ENCODE peak calls at places on chromosomes 7 and 10, in four cellular contexts. C, I, J and Q are unnamed samples.
A peak's percentile ranks its signal among the peaks of the same experiment; 100 is the strongest.

GRCh38 chr10:126919426-126919825 is 14.2 kb downstream of the DOCK1 start:
- DNase-seq in C (no peak), J (no peak), I (peak; percentile 26), Q (no peak)

GRCh38 chr7:128003179-128003578 is 28.1 kb downstream of the LRRC4 start:
- DNase-seq in J (no peak), I (no peak), C (no peak), Q (no peak)

GRCh38 chr10:110530131-110530831 is 32.6 kb downstream of the DUSP5 start:
- DNase-seq in C (no peak), I (peak; percentile 73), J (no peak), Q (no peak)

GRCh38 chr7:75776295-75776971 is 4.4 kb upstream of the CCL26 start:
- DNase-seq in J (peak; percentile 89), I (no peak), C (no peak), Q (no peak)

GRCh38 chr7:94700926-94701554 is 45.1 kb upstream of the SGCE start:
- DNase-seq in C (no peak), J (peak; percentile 19), I (no peak), Q (no peak)

GRCh38 chr10:71835671-71836593 is 15.1 kb downstream of the PSAP start:
- DNase-seq in J (peak; percentile 70), C (peak; percentile 81), I (peak; percentile 34), Q (no peak)

GRCh38 chr10:132588301-132589013 is 50.9 kb downstream of the INPP5A start:
- DNase-seq in J (no peak), C (no peak), I (no peak), Q (no peak)

GRCh38 chr10:12947741-12948140 is 53.8 kb downstream of the CCDC3 start:
- DNase-seq in J (no peak), I (no peak), C (no peak), Q (no peak)

GRCh38 chr7:726084-726853 is at the start of gene DNAAF5:
- DNase-seq in J (peak; percentile 81), I (peak; percentile 93), C (peak; percentile 86), Q (peak; percentile 64)

GRCh38 chr7:132526111-132526741 is 50.0 kb downstream of the PLXNA4 start:
- DNase-seq in C (no peak), J (no peak), I (no peak), Q (no peak)

GRCh38 chr10:129157185-129157584 is 309.9 kb upstream of the MGMT start:
- DNase-seq in C (no peak), J (no peak), I (no peak), Q (no peak)

GRCh38 chr10:29862926-29863614 is 196.3 kb downstream of the JCAD start:
- DNase-seq in I (no peak), C (no peak), J (peak; percentile 80), Q (no peak)

GRCh38 chr10:88116491-88116890 is 253.1 kb downstream of the PTEN start:
- DNase-seq in J (peak; percentile 59), I (no peak), C (no peak), Q (no peak)

GRCh38 chr7:105830405-105831218 is 45.8 kb downstream of the ATXN7L1 start:
- DNase-seq in I (no peak), C (no peak), J (peak; percentile 98), Q (no peak)

GRCh38 chr7:150941351-150941982 is 36.7 kb downstream of the KCNH2 start:
- DNase-seq in I (no peak), J (no peak), C (no peak), Q (no peak)

GRCh38 chr10:22821501-22821900 is 106.4 kb upstream of the ARMC3 start:
- DNase-seq in J (peak; percentile 86), I (no peak), C (no peak), Q (no peak)

GRCh38 chr10:43648392-43649148 is at the start of gene ZNF32:
- DNase-seq in C (peak; percentile 85), I (peak; percentile 96), J (peak; percentile 83), Q (peak; percentile 64)

GRCh38 chr7:20172736-20173334 is 44.3 kb downstream of the MACC1 start:
- DNase-seq in C (peak; percentile 35), I (peak; percentile 81), J (peak; percentile 40), Q (peak; percentile 85)

GRCh38 chr7:128739990-128740682 is 977 bp downstream of the CALU start:
- DNase-seq in I (no peak), C (no peak), J (no peak), Q (no peak)

GRCh38 chr10:14665304-14665703 is 109.4 kb downstream of the FAM107B start:
- DNase-seq in J (no peak), I (no peak), C (no peak), Q (no peak)

GRCh38 chr10:7902413-7902812 is 84.1 kb downstream of the TAF3 start:
- DNase-seq in C (no peak), J (no peak), I (no peak), Q (no peak)

GRCh38 chr10:25641576-25641975 is 292.5 kb upstream of the MYO3A start:
- DNase-seq in J (no peak), I (no peak), C (no peak), Q (no peak)

GRCh38 chr7:152931583-152931982 is 172.0 kb downstream of the ACTR3B start:
- DNase-seq in J (no peak), C (no peak), I (no peak), Q (no peak)

GRCh38 chr7:92644406-92645113 is 54.4 kb upstream of the FAM133B start:
- DNase-seq in I (no peak), J (peak; percentile 37), C (no peak), Q (no peak)

GRCh38 chr10:75530337-75530736 is 98.9 kb downstream of the LRMDA start:
- DNase-seq in C (no peak), J (no peak), I (no peak), Q (no peak)

GRCh38 chr10:36765777-36766176 is 359.6 kb upstream of the ANKRD30A start:
- DNase-seq in C (no peak), I (no peak), J (peak; percentile 53), Q (no peak)

GRCh38 chr10:116270691-116271592 is 2.1 kb downstream of the GFRA1 start:
- DNase-seq in C (no peak), J (peak; percentile 4), I (peak; percentile 69), Q (no peak)

GRCh38 chr7:21542891-21543527 is at the start of gene DNAH11:
- DNase-seq in C (peak; percentile 28), J (no peak), I (peak; percentile 84), Q (no peak)

GRCh38 chr7:140586517-140586916 is 54.1 kb downstream of the DENND2A start:
- DNase-seq in C (no peak), I (no peak), J (no peak), Q (no peak)
- H3K36me3 ChIP-seq in C (no peaks in the 10 kb centered on the region), I (no peaks in the 10 kb centered on the region), J (peaks cover 35% of the 10 kb centered on the region), Q (no peaks in the 10 kb centered on the region)

GRCh38 chr7:33979807-33980355 is 74.5 kb downstream of the BMPER start:
- DNase-seq in C (no peak), J (peak; percentile 99), I (no peak), Q (no peak)

GRCh38 chr7:33979300-33979806 is 74.0 kb downstream of the BMPER start:
- DNase-seq in C (no peak), J (no peak), I (no peak), Q (no peak)

GRCh38 chr7:33982425-33982786 is 77.1 kb downstream of the BMPER start:
- DNase-seq in C (no peak), J (peak; percentile 76), I (peak; percentile 47), Q (peak; percentile 27)

GRCh38 chr7:33981221-33981620 is 75.9 kb downstream of the BMPER start:
- DNase-seq in C (no peak), I (no peak), J (peak; percentile 15), Q (no peak)

DNA sequence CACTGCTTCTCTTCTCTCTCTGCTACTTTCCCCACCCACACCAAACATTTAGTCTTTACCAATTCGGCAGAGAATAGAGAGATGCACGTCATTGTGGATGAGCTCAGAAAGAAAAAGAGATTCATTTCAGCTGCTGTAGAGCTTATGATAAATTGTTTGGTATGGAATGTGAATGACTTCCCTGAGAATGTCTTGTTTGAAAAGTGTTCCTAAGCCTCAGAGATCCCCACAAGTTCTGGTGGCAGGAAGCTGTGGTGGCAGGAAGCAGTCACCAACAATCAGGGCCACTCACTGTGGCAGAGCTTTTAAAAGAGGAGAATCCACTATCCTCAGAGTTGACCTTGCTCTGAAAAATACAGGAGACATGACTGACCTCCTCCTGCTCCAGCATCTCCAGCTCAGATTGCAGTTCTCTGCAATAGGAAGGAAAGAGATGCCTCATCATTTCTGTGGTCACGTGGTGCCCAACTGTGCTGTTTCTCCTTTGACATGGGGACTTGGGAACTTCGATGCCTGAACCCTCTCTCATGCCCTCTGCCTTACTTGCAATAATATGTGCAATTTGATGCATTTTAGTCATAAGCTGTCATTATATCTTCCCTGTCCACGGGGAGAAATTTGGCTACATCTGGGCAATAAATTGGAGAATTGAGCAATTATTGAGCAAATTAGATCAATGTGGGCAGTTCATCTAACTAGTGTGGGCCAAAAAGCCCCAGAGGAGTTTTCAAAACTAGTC is 76.5 kb downstream of the BMPER start:
- DNase-seq in C (no peak), J (peak; percentile 57), I (no peak), Q (no peak)
- H3K27ac ChIP-seq in C (no peak overlapping the region), J (peak overlapping the region; percentile 58), I (no peak overlapping the region), Q (no peak overlapping the region)

GRCh38 chr10:104331208-104331838 is 6.9 kb downstream of the ITPRIP start:
- DNase-seq in J (peak; percentile 84), C (peak; percentile 30), I (peak; percentile 34), Q (no peak)
- H3K4me1 ChIP-seq in J (peaks cover 72% of the 10 kb centered on the region), C (peaks cover 100% of the 10 kb centered on the region), I (peaks cover 70% of the 10 kb centered on the region), Q (peaks cover 34% of the 10 kb centered on the region)

DNA sequence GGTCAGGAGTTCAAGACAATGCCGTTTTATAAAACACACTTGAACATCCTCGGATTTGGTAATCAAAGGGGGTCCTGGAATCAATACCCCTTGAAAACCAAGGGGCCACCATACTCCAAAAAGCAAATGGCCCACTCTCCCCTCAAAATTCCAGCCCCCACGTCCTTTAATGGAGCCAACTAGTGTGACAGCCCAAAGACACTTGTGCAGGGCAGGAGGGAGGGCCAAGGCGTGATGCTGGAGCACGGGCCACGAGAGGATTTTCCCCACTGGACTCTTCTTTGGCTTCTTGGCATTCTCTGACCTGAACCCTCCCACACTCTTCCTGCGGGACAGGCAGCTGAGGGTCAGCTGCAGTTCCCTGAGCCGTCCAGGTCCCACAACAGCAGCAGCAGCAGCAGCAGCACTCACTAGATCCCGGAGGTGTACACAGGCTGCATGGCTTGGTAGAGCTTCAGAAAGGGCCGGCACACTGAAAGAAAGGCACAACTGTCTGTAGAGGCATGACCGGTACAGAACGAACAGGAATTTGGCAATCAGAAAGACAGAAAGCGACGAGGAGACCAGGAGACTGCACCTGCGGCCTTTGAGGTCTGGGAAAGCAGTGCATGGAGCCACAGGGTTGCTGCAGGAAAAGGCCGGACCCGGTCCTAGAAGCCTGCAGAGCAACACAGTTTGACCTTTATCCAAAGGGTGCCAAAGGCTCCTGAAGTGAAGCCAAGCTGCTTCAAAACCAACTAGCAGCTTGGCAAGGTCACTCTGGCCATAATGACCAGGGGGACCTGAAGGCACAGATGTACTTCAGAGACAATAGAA is 168.2 kb downstream of the TNS3 start:
- DNase-seq in I (no peak), J (no peak), C (no peak), Q (no peak)
- H3K36me3 ChIP-seq in I (peaks cover 2% of the 10 kb centered on the region), J (peaks cover 54% of the 10 kb centered on the region), C (peaks cover 36% of the 10 kb centered on the region), Q (no peaks in the 10 kb centered on the region)

GRCh38 chr7:135150072-135150782 is 2.4 kb downstream of the TMEM140 start:
- DNase-seq in C (no peak), I (no peak), J (no peak), Q (no peak)

GRCh38 chr7:135154734-135155133 is 6.9 kb downstream of the TMEM140 start:
- DNase-seq in J (no peak), C (no peak), I (no peak), Q (no peak)

GRCh38 chr7:135152447-135152846 is 4.6 kb downstream of the TMEM140 start:
- DNase-seq in I (no peak), C (no peak), J (no peak), Q (no peak)

GRCh38 chr7:135147899-135148721 is at the start of gene TMEM140:
- DNase-seq in C (peak; percentile 64), I (no peak), J (peak; percentile 64), Q (no peak)

GRCh38 chr7:135151162-135151932 is 3.5 kb downstream of the TMEM140 start:
- DNase-seq in J (no peak), I (no peak), C (no peak), Q (no peak)
- H3K27ac ChIP-seq in J (no peak overlapping the region), I (no peak overlapping the region), C (no peak overlapping the region), Q (no peak overlapping the region)